ENCODE peak calls at places on chromosomes 6 and 20, in five cellular contexts. One of them, this sample, is unnamed.

GRCh38 chr6:88780714-88781389 is 182.6 kb downstream of the RNGTT start:
- DNase-seq in mammary epithelial cell: peak; percentile 56
- DNase-seq in astrocyte: peak; percentile 25
- DNase-seq in psoas muscle: no peak
- DNase-seq in CD8-positive, alpha-beta memory T cell: peak; percentile 41
- DNase-seq in this sample: no peak

GRCh38 chr6:32457054-32457453 is 17.4 kb downstream of the HLA-DRA start:
- DNase-seq in CD8-positive, alpha-beta memory T cell: no peak
- DNase-seq in mammary epithelial cell: no peak
- DNase-seq in psoas muscle: no peak
- DNase-seq in astrocyte: no peak
- DNase-seq in this sample: no peak

GRCh38 chr20:37757550-37757949 is 63.7 kb downstream of the CTNNBL1 start:
- DNase-seq in psoas muscle: no peak
- DNase-seq in CD8-positive, alpha-beta memory T cell: no peak
- DNase-seq in mammary epithelial cell: peak; percentile 4
- DNase-seq in astrocyte: no peak
- DNase-seq in this sample: no peak

GRCh38 chr6:43076093-43076927 is at the start of gene PTK7:
- DNase-seq in mammary epithelial cell: peak; percentile 48
- DNase-seq in CD8-positive, alpha-beta memory T cell: no peak
- DNase-seq in psoas muscle: no peak
- DNase-seq in astrocyte: no peak
- DNase-seq in this sample: no peak

GRCh38 chr20:17860306-17861197 is 108.0 kb downstream of the SNX5 start:
- DNase-seq in mammary epithelial cell: no peak
- DNase-seq in psoas muscle: no peak
- DNase-seq in astrocyte: no peak
- DNase-seq in CD8-positive, alpha-beta memory T cell: no peak
- DNase-seq in this sample: no peak

GRCh38 chr6:85923013-85923430 is 280.3 kb upstream of the SYNCRIP start:
- DNase-seq in astrocyte: peak; percentile 20
- DNase-seq in mammary epithelial cell: peak; percentile 60
- DNase-seq in psoas muscle: no peak
- DNase-seq in CD8-positive, alpha-beta memory T cell: no peak
- DNase-seq in this sample: no peak

GRCh38 chr6:148999921-149000589 is 253.2 kb downstream of the UST start:
- DNase-seq in psoas muscle: peak; percentile 74
- DNase-seq in astrocyte: peak; percentile 85
- DNase-seq in CD8-positive, alpha-beta memory T cell: no peak
- DNase-seq in mammary epithelial cell: peak; percentile 62
- DNase-seq in this sample: no peak

GRCh38 chr6:135842618-135843392 is 8.7 kb upstream of the PDE7B start:
- DNase-seq in astrocyte: no peak
- DNase-seq in mammary epithelial cell: no peak
- DNase-seq in CD8-positive, alpha-beta memory T cell: no peak
- DNase-seq in psoas muscle: no peak
- DNase-seq in this sample: no peak

GRCh38 chr6:67567842-67568241 is 1067.2 kb upstream of the ADGRB3 start:
- DNase-seq in astrocyte: no peak
- DNase-seq in CD8-positive, alpha-beta memory T cell: no peak
- DNase-seq in psoas muscle: no peak
- DNase-seq in mammary epithelial cell: no peak
- DNase-seq in this sample: no peak

GRCh38 chr6:157552171-157552747 is 171.3 kb downstream of the ZDHHC14 start:
- DNase-seq in CD8-positive, alpha-beta memory T cell: no peak
- DNase-seq in mammary epithelial cell: peak; percentile 25
- DNase-seq in psoas muscle: no peak
- DNase-seq in astrocyte: no peak
- DNase-seq in this sample: no peak

GRCh38 chr20:35702051-35702823 is 3.0 kb downstream of the ROMO1 start:
- DNase-seq in CD8-positive, alpha-beta memory T cell: no peak
- DNase-seq in astrocyte: peak; percentile 18
- DNase-seq in psoas muscle: no peak
- DNase-seq in mammary epithelial cell: peak; percentile 14
- DNase-seq in this sample: no peak

GRCh38 chr6:108630050-108630714 is 69.5 kb downstream of the FOXO3 start:
- DNase-seq in CD8-positive, alpha-beta memory T cell: peak; percentile 34
- DNase-seq in psoas muscle: no peak
- DNase-seq in astrocyte: no peak
- DNase-seq in mammary epithelial cell: peak; percentile 39
- DNase-seq in this sample: no peak

GRCh38 chr6:52016918-52017748 is 70.3 kb downstream of the PKHD1 start:
- DNase-seq in psoas muscle: no peak
- DNase-seq in CD8-positive, alpha-beta memory T cell: no peak
- DNase-seq in astrocyte: no peak
- DNase-seq in mammary epithelial cell: no peak
- DNase-seq in this sample: no peak

GRCh38 chr6:92989656-92990055 is 429.7 kb downstream of the EPHA7 start:
- DNase-seq in mammary epithelial cell: no peak
- DNase-seq in CD8-positive, alpha-beta memory T cell: no peak
- DNase-seq in astrocyte: peak; percentile 13
- DNase-seq in psoas muscle: no peak
- DNase-seq in this sample: no peak

GRCh38 chr6:142942805-142943227 is 2.2 kb downstream of the HIVEP2 start:
- DNase-seq in mammary epithelial cell: peak; percentile 39
- DNase-seq in psoas muscle: no peak
- DNase-seq in CD8-positive, alpha-beta memory T cell: peak; percentile 42
- DNase-seq in astrocyte: peak; percentile 47
- DNase-seq in this sample: no peak

GRCh38 chr6:32126880-32127279 is 1.2 kb downstream of the ATF6B start:
- DNase-seq in CD8-positive, alpha-beta memory T cell: no peak
- DNase-seq in psoas muscle: no peak
- DNase-seq in astrocyte: no peak
- DNase-seq in mammary epithelial cell: no peak
- DNase-seq in this sample: no peak

GRCh38 chr6:169967687-169968086 is 216.3 kb downstream of the ERMARD start:
- DNase-seq in astrocyte: no peak
- DNase-seq in psoas muscle: no peak
- DNase-seq in CD8-positive, alpha-beta memory T cell: no peak
- DNase-seq in mammary epithelial cell: no peak
- DNase-seq in this sample: no peak
- H3K9me3 ChIP-seq in astrocyte: no peaks in the 10 kb centered on the region
- H3K9me3 ChIP-seq in psoas muscle: no peaks in the 10 kb centered on the region
- H3K9me3 ChIP-seq in CD8-positive, alpha-beta memory T cell: no peaks in the 10 kb centered on the region
- H3K9me3 ChIP-seq in mammary epithelial cell: no peaks in the 10 kb centered on the region
- H3K9me3 ChIP-seq in this sample: no peaks in the 10 kb centered on the region

DNA sequence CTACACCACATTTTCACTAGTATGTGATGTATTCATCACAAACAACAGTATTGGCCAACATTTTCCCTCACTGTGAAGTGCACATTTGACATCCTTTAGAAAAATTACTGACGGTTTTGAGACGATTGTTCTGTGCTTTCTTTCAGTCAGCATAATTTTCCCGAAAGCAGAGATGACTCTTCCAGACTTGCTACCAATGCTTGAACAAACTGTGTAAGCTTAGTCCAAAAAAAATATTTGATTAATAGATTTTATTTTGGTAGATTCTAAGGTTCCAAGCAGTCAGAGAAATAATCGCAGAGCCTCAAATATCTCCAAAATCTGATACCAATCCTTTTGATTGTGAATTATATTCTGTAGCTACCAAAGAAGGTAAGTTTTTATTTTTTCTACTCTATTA is 151.1 kb upstream of the ESR1 start:
- DNase-seq in astrocyte: no peak
- DNase-seq in psoas muscle: no peak
- DNase-seq in CD8-positive, alpha-beta memory T cell: no peak
- DNase-seq in mammary epithelial cell: no peak
- DNase-seq in this sample: no peak
- H3K9me3 ChIP-seq in astrocyte: no peaks in the 10 kb centered on the region
- H3K9me3 ChIP-seq in psoas muscle: peaks cover 10% of the 10 kb centered on the region
- H3K9me3 ChIP-seq in CD8-positive, alpha-beta memory T cell: no peaks in the 10 kb centered on the region
- H3K9me3 ChIP-seq in mammary epithelial cell: peaks cover 4% of the 10 kb centered on the region
- H3K9me3 ChIP-seq in this sample: no peaks in the 10 kb centered on the region

GRCh38 chr6:101912266-101912665 is 518.8 kb downstream of the GRIK2 start:
- DNase-seq in astrocyte: no peak
- DNase-seq in CD8-positive, alpha-beta memory T cell: no peak
- DNase-seq in mammary epithelial cell: no peak
- DNase-seq in psoas muscle: no peak
- DNase-seq in this sample: no peak

GRCh38 chr6:101907356-101908217 is 514.1 kb downstream of the GRIK2 start:
- DNase-seq in astrocyte: no peak
- DNase-seq in mammary epithelial cell: no peak
- DNase-seq in psoas muscle: no peak
- DNase-seq in CD8-positive, alpha-beta memory T cell: no peak
- DNase-seq in this sample: no peak

GRCh38 chr6:101909376-101909775 is 515.9 kb downstream of the GRIK2 start:
- DNase-seq in astrocyte: no peak
- DNase-seq in CD8-positive, alpha-beta memory T cell: no peak
- DNase-seq in mammary epithelial cell: no peak
- DNase-seq in psoas muscle: no peak
- DNase-seq in this sample: no peak
- H3K9me3 ChIP-seq in astrocyte: no peaks in the 10 kb centered on the region
- H3K9me3 ChIP-seq in CD8-positive, alpha-beta memory T cell: no peaks in the 10 kb centered on the region
- H3K9me3 ChIP-seq in mammary epithelial cell: no peaks in the 10 kb centered on the region
- H3K9me3 ChIP-seq in psoas muscle: no peaks in the 10 kb centered on the region
- H3K9me3 ChIP-seq in this sample: no peaks in the 10 kb centered on the region

GRCh38 chr6:167476844-167477595 is 152.1 kb downstream of the TTLL2 start:
- DNase-seq in astrocyte: no peak
- DNase-seq in mammary epithelial cell: no peak
- DNase-seq in psoas muscle: no peak
- DNase-seq in CD8-positive, alpha-beta memory T cell: no peak
- DNase-seq in this sample: no peak

GRCh38 chr6:167475947-167476346 is 151.1 kb downstream of the TTLL2 start:
- DNase-seq in mammary epithelial cell: no peak
- DNase-seq in CD8-positive, alpha-beta memory T cell: no peak
- DNase-seq in psoas muscle: no peak
- DNase-seq in astrocyte: no peak
- DNase-seq in this sample: no peak

GRCh38 chr6:167472876-167473275 is 148.0 kb downstream of the TTLL2 start:
- DNase-seq in psoas muscle: no peak
- DNase-seq in mammary epithelial cell: no peak
- DNase-seq in CD8-positive, alpha-beta memory T cell: no peak
- DNase-seq in astrocyte: no peak
- DNase-seq in this sample: no peak

GRCh38 chr6:167474171-167474570 is 149.3 kb downstream of the TTLL2 start:
- DNase-seq in mammary epithelial cell: no peak
- DNase-seq in astrocyte: no peak
- DNase-seq in psoas muscle: no peak
- DNase-seq in CD8-positive, alpha-beta memory T cell: no peak
- DNase-seq in this sample: no peak

DNA sequence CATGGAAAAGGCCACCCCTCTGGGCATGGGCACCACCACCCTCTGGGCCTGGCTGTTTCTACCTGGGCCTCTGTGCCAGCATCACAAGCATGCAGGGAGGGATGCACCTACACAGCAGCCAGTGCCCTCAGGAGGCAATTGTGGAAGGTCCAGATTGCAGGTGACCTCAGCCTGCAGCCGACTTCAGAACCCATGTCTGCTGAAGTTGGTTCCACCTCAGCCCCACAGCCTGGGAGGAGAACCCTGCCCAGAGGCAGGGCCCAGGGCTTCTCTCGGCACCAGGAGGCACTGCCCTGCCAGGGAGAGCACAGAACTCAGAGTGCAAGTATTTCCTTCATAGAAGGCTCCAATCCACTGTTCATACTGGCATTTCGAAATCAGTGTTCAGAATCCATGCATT is 149.8 kb downstream of the TTLL2 start:
- DNase-seq in mammary epithelial cell: no peak
- DNase-seq in psoas muscle: no peak
- DNase-seq in CD8-positive, alpha-beta memory T cell: no peak
- DNase-seq in astrocyte: no peak
- DNase-seq in this sample: no peak
- H3K9me3 ChIP-seq in mammary epithelial cell: peaks cover 22% of the 10 kb centered on the region
- H3K9me3 ChIP-seq in psoas muscle: no peaks in the 10 kb centered on the region
- H3K9me3 ChIP-seq in CD8-positive, alpha-beta memory T cell: no peaks in the 10 kb centered on the region
- H3K9me3 ChIP-seq in astrocyte: no peaks in the 10 kb centered on the region
- H3K9me3 ChIP-seq in this sample: no peaks in the 10 kb centered on the region

GRCh38 chr20:15937179-15937578 is 636.1 kb downstream of the KIF16B start:
- DNase-seq in mammary epithelial cell: no peak
- DNase-seq in CD8-positive, alpha-beta memory T cell: no peak
- DNase-seq in psoas muscle: no peak
- DNase-seq in astrocyte: no peak
- DNase-seq in this sample: no peak
- H3K9me3 ChIP-seq in mammary epithelial cell: no peaks in the 10 kb centered on the region
- H3K9me3 ChIP-seq in CD8-positive, alpha-beta memory T cell: no peaks in the 10 kb centered on the region
- H3K9me3 ChIP-seq in psoas muscle: peaks cover 10% of the 10 kb centered on the region
- H3K9me3 ChIP-seq in astrocyte: no peaks in the 10 kb centered on the region
- H3K9me3 ChIP-seq in this sample: no peaks in the 10 kb centered on the region

GRCh38 chr20:39756828-39757227 is 794.7 kb downstream of the DHX35 start:
- DNase-seq in psoas muscle: no peak
- DNase-seq in CD8-positive, alpha-beta memory T cell: no peak
- DNase-seq in mammary epithelial cell: no peak
- DNase-seq in astrocyte: no peak
- DNase-seq in this sample: no peak

GRCh38 chr20:39767352-39767751 is 805.2 kb downstream of the DHX35 start:
- DNase-seq in astrocyte: no peak
- DNase-seq in mammary epithelial cell: no peak
- DNase-seq in CD8-positive, alpha-beta memory T cell: no peak
- DNase-seq in psoas muscle: no peak
- DNase-seq in this sample: no peak

GRCh38 chr20:39762716-39763115 is 800.6 kb downstream of the DHX35 start:
- DNase-seq in psoas muscle: no peak
- DNase-seq in mammary epithelial cell: no peak
- DNase-seq in CD8-positive, alpha-beta memory T cell: no peak
- DNase-seq in astrocyte: no peak
- DNase-seq in this sample: no peak
- H3K9me3 ChIP-seq in psoas muscle: peaks cover 8% of the 10 kb centered on the region
- H3K9me3 ChIP-seq in mammary epithelial cell: no peaks in the 10 kb centered on the region
- H3K9me3 ChIP-seq in CD8-positive, alpha-beta memory T cell: no peaks in the 10 kb centered on the region
- H3K9me3 ChIP-seq in astrocyte: peaks cover 2% of the 10 kb centered on the region
- H3K9me3 ChIP-seq in this sample: no peaks in the 10 kb centered on the region

DNA sequence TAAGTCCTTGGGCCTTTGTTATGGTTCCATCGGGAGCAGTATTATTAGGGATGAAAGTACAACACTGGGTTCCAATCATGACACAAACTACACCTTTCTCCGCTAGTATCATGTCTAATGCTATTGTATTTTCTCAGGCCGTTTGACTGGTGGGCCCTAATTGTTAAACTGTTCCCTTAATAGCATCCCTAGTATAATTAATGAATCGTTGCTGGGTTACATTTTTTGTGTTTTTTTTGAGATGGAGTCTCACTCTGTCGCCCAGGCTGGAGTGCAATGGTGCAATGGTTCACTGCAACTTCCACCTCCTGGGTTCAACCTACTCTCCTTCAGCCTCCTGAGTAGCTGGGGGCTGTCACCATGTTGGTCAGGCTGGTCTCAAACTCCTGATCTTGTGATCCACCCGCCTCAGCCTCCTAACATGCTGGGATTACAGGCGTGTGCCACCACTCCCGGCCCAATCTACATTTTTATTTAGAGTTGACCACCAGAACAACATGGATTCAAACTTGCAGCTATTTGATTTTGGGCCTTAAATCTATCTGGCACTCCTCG is 4.1 kb upstream of the ZNFX1 start:
- DNase-seq in psoas muscle: no peak
- DNase-seq in CD8-positive, alpha-beta memory T cell: no peak
- DNase-seq in mammary epithelial cell: no peak
- DNase-seq in astrocyte: no peak
- DNase-seq in this sample: no peak
- H3K9me3 ChIP-seq in psoas muscle: peaks cover 9% of the 10 kb centered on the region
- H3K9me3 ChIP-seq in CD8-positive, alpha-beta memory T cell: peaks cover 67% of the 10 kb centered on the region
- H3K9me3 ChIP-seq in mammary epithelial cell: no peaks in the 10 kb centered on the region
- H3K9me3 ChIP-seq in astrocyte: peaks cover 20% of the 10 kb centered on the region
- H3K9me3 ChIP-seq in this sample: peaks cover 71% of the 10 kb centered on the region

DNA sequence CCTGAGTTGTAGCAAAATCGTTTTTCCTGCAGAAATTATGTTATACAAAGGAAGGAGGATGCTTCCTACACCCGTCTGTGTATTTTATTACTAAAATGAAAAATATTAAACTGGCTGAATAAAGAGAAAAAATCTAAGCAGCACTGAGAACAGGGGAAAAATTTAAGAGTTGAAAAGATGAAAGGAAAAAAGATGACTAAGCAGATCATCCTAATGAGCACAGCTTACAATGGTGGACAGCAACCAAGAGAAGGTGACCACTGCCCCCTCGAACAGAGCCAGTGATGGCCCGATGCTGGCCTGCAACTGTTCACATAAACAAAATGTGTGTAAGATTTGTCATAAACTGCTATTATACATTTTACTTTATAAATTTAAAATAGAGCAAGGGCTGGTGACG is 4.2 kb downstream of the PROKR2 start:
- DNase-seq in CD8-positive, alpha-beta memory T cell: no peak
- DNase-seq in mammary epithelial cell: no peak
- DNase-seq in psoas muscle: no peak
- DNase-seq in astrocyte: no peak
- DNase-seq in this sample: no peak
- H3K9me3 ChIP-seq in CD8-positive, alpha-beta memory T cell: peaks cover 7% of the 10 kb centered on the region
- H3K9me3 ChIP-seq in mammary epithelial cell: peaks cover 4% of the 10 kb centered on the region
- H3K9me3 ChIP-seq in psoas muscle: peaks cover 2% of the 10 kb centered on the region
- H3K9me3 ChIP-seq in astrocyte: no peaks in the 10 kb centered on the region
- H3K9me3 ChIP-seq in this sample: no peaks in the 10 kb centered on the region